ENCODE peak calls at places on chromosomes 13 and 19, in five cellular contexts. I is ovary, H is stomach, M is tibial artery, V is cardiac muscle cell. D is an unnamed sample.

GRCh38 chr13:29954082-29955043 is 103.9 kb upstream of the UBL3 start:
- DNase-seq in H (no peak), M (no peak), V (no peak), I (no peak), D (peak; percentile 44)

GRCh38 chr13:114129649-114130062 is 2.8 kb downstream of the RASA3 start:
- DNase-seq in M (no peak), H (no peak), V (no peak), I (no peak), D (no peak)

GRCh38 chr19:7069904-7070226 is 362 bp downstream of the ZNF557 start:
- DNase-seq in I (no peak), M (no peak), H (no peak), V (no peak), D (no peak)

GRCh38 chr19:5498817-5499535 is 43.8 kb downstream of the ZNRF4 start:
- DNase-seq in H (no peak), M (no peak), I (no peak), V (no peak), D (no peak)

GRCh38 chr19:49853852-49854849 is 3.2 kb downstream of the PTOV1 start:
- DNase-seq in V (no peak), I (peak; percentile 44), M (no peak), H (no peak), D (no peak)

GRCh38 chr19:5536337-5536894 is 31.3 kb downstream of the TINCR start:
- DNase-seq in H (peak; percentile 84), M (no peak), V (peak; percentile 69), I (peak; percentile 46), D (no peak)

GRCh38 chr19:1445185-1445931 is 4.6 kb upstream of the APC2 start:
- DNase-seq in V (peak; percentile 60), M (peak; percentile 41), I (peak; percentile 56), H (peak; percentile 77), D (peak; percentile 77)

GRCh38 chr19:49499030-49499670 is 2.9 kb downstream of the RPS11 start:
- DNase-seq in I (no peak), M (no peak), H (no peak), V (no peak), D (no peak)

GRCh38 chr19:6577410-6578125 is 13.4 kb downstream of the CD70 start:
- DNase-seq in H (no peak), V (no peak), M (no peak), I (no peak), D (no peak)

GRCh38 chr19:47540748-47541147 is 25.9 kb upstream of the NAPA start:
- DNase-seq in I (no peak), V (peak; percentile 65), M (no peak), H (no peak), D (no peak)

GRCh38 chr13:41231786-41232185 is 31.6 kb downstream of the MTRF1 start:
- DNase-seq in V (peak; percentile 43), M (no peak), H (peak; percentile 83), I (no peak), D (no peak)

GRCh38 chr13:114112231-114112825 is 20.1 kb downstream of the RASA3 start:
- DNase-seq in H (no peak), I (peak; percentile 11), V (no peak), M (peak; percentile 12), D (no peak)

GRCh38 chr13:31504918-31505317 is 234.4 kb upstream of the RXFP2 start:
- DNase-seq in V (no peak), I (no peak), H (no peak), M (no peak), D (no peak)

GRCh38 chr13:100550433-100550832 is 38.2 kb downstream of the GGACT start:
- DNase-seq in V (peak; percentile 72), H (no peak), I (no peak), M (no peak), D (no peak)

GRCh38 chr13:112821340-112822055 is 131.7 kb downstream of the ATP11A start:
- DNase-seq in M (no peak), V (no peak), H (peak; percentile 8), I (no peak), D (no peak)

GRCh38 chr19:46571495-46571894 is 29.6 kb upstream of the CALM3 start:
- DNase-seq in V (peak; percentile 15), I (no peak), H (no peak), M (no peak), D (no peak)

GRCh38 chr19:42563352-42564210 is 31.1 kb downstream of the CEACAM8 start:
- DNase-seq in M (no peak), V (peak; percentile 60), H (peak; percentile 29), I (no peak), D (no peak)

GRCh38 chr19:1265611-1266115 is 3.5 kb upstream of the CIRBP start:
- DNase-seq in M (peak; percentile 85), I (peak; percentile 66), H (no peak), V (peak; percentile 64), D (no peak)

GRCh38 chr13:98123176-98123575 is 19.7 kb upstream of the FARP1 start:
- DNase-seq in H (no peak), M (no peak), V (no peak), I (no peak), D (no peak)

GRCh38 chr19:4064073-4064550 is 2.6 kb downstream of the ZBTB7A start:
- DNase-seq in V (peak; percentile 44), M (no peak), I (peak; percentile 64), H (no peak), D (no peak)

GRCh38 chr19:12052057-12052570 is 647 bp downstream of the ZNF878 start:
- DNase-seq in I (no peak), V (no peak), H (no peak), M (no peak), D (no peak)

GRCh38 chr13:48576448-48576993 is 43.6 kb upstream of the RCBTB2 start:
- DNase-seq in H (no peak), V (no peak), M (no peak), I (no peak), D (no peak)

GRCh38 chr19:45442927-45443461 is 19.3 kb upstream of the ERCC1 start:
- DNase-seq in M (peak; percentile 79), V (peak; percentile 48), I (no peak), H (peak; percentile 42), D (no peak)

GRCh38 chr19:46841458-46842083 is 9.1 kb downstream of the AP2S1 start:
- DNase-seq in V (peak; percentile 67), M (peak; percentile 76), H (peak; percentile 35), I (peak; percentile 55), D (no peak)

GRCh38 chr19:56955637-56956216 is 115.2 kb upstream of the PEG3 start:
- DNase-seq in M (no peak), V (no peak), H (no peak), I (no peak), D (no peak)

GRCh38 chr13:83827338-83827737 is 54.9 kb downstream of the SLITRK1 start:
- DNase-seq in H (no peak), V (no peak), I (no peak), M (no peak), D (no peak)

GRCh38 chr13:106513025-106513424 is 22.4 kb downstream of the EFNB2 start:
- DNase-seq in H (no peak), I (no peak), V (peak; percentile 36), M (no peak), D (no peak)

GRCh38 chr13:113741101-113741731 is 17.8 kb upstream of the TMEM255B start:
- DNase-seq in M (no peak), I (no peak), V (no peak), H (no peak), D (no peak)

GRCh38 chr13:26971990-26972888 is 199.4 kb downstream of the USP12 start:
- DNase-seq in I (no peak), H (peak; percentile 69), M (no peak), V (peak; percentile 29), D (peak; percentile 4)

GRCh38 chr13:76266566-76266965 is 619.6 kb downstream of the KCTD12 start:
- DNase-seq in I (no peak), V (no peak), H (no peak), M (no peak), D (no peak)

GRCh38 chr19:50565984-50566903 is 2.0 kb downstream of the LRRC4B start:
- DNase-seq in M (no peak), I (no peak), H (no peak), V (no peak), D (no peak)

GRCh38 chr13:50513528-50513863 is 330.0 kb downstream of the DLEU7 start:
- DNase-seq in V (no peak), H (no peak), I (no peak), M (no peak), D (no peak)

DNA sequence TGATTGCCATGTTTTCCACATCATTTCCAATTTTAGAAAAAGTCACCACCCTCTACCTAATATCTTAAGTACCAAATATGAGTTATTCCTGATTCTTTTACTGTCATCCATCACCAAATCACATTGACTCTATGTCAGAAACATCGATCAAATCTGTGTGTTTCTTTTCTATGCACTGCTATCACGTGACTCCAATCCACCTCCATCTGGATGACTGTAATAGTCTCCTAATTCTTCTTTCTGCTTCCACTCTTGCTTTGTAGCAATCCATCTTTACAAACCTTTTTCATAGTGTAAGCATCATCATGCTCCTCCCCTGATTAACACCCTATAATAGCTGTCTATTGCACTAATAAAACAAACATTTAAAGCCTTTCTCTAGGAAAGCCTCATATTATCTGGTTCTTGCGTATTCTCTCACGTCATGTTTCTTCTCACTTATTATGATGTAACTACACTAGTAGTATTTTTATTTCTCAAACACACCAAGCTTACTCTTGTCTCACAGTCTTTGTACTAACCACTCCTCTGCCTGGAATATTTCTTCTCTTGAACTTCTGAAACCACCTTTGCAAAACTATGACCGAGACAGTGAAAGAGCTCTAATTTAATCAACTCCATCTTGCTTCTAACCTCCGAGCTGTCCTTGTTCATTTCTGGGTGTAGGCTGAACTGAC is 10.7 kb upstream of the FPR3 start:
- DNase-seq in I (no peak), M (no peak), V (no peak), H (no peak), D (no peak)
- H3K27ac ChIP-seq in I (no peak overlapping the region), M (no peak overlapping the region), V (no peak overlapping the region), H (no peak overlapping the region), D (no peak overlapping the region)

DNA sequence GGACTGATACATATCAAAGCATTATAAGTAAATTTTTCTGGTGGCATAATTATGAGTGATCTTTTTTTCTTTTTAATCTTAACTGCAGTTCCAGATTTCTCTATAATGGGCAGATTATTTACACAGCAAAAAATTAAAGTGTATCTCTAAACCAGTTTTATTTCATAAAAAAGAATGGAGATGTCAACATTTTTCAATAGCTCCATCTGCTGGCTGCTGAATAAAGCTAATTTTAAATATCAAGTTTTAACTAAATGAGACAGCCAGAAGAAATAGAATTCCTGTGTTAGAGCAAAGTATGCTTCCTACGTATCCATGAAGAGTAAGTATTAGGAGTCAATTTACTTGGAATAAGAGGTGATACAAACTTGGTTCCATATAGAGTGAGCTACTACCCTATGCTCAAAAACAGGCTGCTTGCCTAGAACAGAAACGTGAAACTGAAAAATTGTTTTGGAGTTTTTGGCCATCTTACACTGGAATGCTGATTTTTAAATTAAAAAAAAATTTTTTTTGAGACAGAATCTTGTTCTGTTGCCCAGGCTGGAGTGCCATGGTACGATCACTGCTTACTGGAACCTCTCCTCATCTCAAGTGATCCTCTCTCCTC is 5.0 kb upstream of the PDS5B start:
- DNase-seq in I (no peak), H (no peak), V (peak; percentile 63), M (no peak), D (no peak)
- TF ChIP-seq CTCF in I (no peak), H (no peak), V (peak; percentile 52), M (peak; percentile 50), D (peak; percentile 74)

GRCh38 chr19:17549088-17549740 is 6.2 kb upstream of the COLGALT1 start:
- DNase-seq in V (no peak), M (no peak), I (no peak), H (no peak), D (no peak)
- H3K27me3 ChIP-seq in V (no peaks in the 10 kb centered on the region), M (no peaks in the 10 kb centered on the region), I (no peaks in the 10 kb centered on the region), H (no peaks in the 10 kb centered on the region), D (no peaks in the 10 kb centered on the region)

GRCh38 chr13:70668983-70669382 is 560.7 kb upstream of the KLHL1 start:
- DNase-seq in H (no peak), M (no peak), V (no peak), I (no peak), D (no peak)

GRCh38 chr13:70668293-70668692 is 560.0 kb upstream of the KLHL1 start:
- DNase-seq in H (no peak), I (no peak), M (no peak), V (no peak), D (no peak)

GRCh38 chr13:70666883-70667282 is 558.6 kb upstream of the KLHL1 start:
- DNase-seq in I (no peak), H (no peak), V (no peak), M (no peak), D (no peak)
- H3K27ac ChIP-seq in I (no peak overlapping the region), H (no peak overlapping the region), V (no peak overlapping the region), M (no peak overlapping the region), D (no peak overlapping the region)

D was measured in CD4-positive, alpha-beta T cell.